ENCODE peak calls at places on chromosomes 11 and 22, in nine cellular contexts. P is fibroblast of lung; E is CD4-positive, alpha-beta memory T cell; B is tibial nerve; Z is DND-41; I is lower lobe of right lung; R is testis; T is HepG2; F is OCI-LY7. C is an unnamed sample. For H3K4me1, the result is how much of the 10 kb centered on the place peaks cover.

GRCh38 chr11:46294365-46295309 is 17.2 kb downstream of the CREB3L1 start:
- DNase-seq in P (peak), E (no peak), B (no peak), Z (peak), I (no peak), R (peak), T (no peak), F (no peak), C (no peak)

GRCh38 chr11:78203184-78203583 is 14.5 kb downstream of the USP35 start:
- DNase-seq in P (no peak), E (peak), B (no peak), Z (peak), I (no peak), R (no peak), T (no peak), F (no peak), C (peak)

GRCh38 chr11:133809525-133810178 is 35.7 kb downstream of the SPATA19 start:
- DNase-seq in P (no peak), E (no peak), B (no peak), Z (no peak), I (no peak), R (no peak), T (no peak), F (no peak), C (no peak)

GRCh38 chr22:29994941-29995340 is 85.3 kb upstream of the HORMAD2 start:
- DNase-seq in P (peak), E (no peak), B (no peak), Z (no peak), I (no peak), R (no peak), T (peak), F (no peak), C (no peak)

GRCh38 chr11:118295834-118296454 is 8.6 kb upstream of the CD3E start:
- DNase-seq in P (peak), E (peak), B (no peak), Z (peak), I (no peak), R (no peak), T (peak), F (peak), C (no peak)

GRCh38 chr22:46996595-46997310 is 234.3 kb downstream of the TBC1D22A start:
- DNase-seq in P (no peak), E (no peak), B (no peak), Z (no peak), I (no peak), R (no peak), T (peak), F (no peak), C (no peak)

GRCh38 chr11:16966633-16967346 is 47.4 kb downstream of the PLEKHA7 start:
- DNase-seq in P (no peak), E (no peak), B (no peak), Z (no peak), I (no peak), R (no peak), T (no peak), F (no peak), C (no peak)

GRCh38 chr11:92886243-92886905 is 83.1 kb upstream of the MTNR1B start:
- DNase-seq in P (peak), E (peak), B (no peak), Z (peak), I (no peak), R (peak), T (peak), F (peak), C (no peak)

GRCh38 chr11:74730601-74731260 is 495 bp downstream of the CHRDL2 start:
- DNase-seq in P (no peak), E (no peak), B (no peak), Z (no peak), I (no peak), R (no peak), T (no peak), F (no peak), C (no peak)

GRCh38 chr22:49621601-49622210 is 206.0 kb downstream of the BRD1 start:
- DNase-seq in P (no peak), E (no peak), B (no peak), Z (no peak), I (no peak), R (no peak), T (no peak), F (no peak), C (peak)

GRCh38 chr11:133228406-133229330 is 303.6 kb downstream of the OPCML start:
- DNase-seq in P (no peak), E (no peak), B (no peak), Z (no peak), I (peak), R (peak), T (no peak), F (no peak), C (no peak)

GRCh38 chr11:61331636-61332035 is 1.3 kb downstream of the DDB1 start:
- DNase-seq in P (no peak), E (no peak), B (no peak), Z (no peak), I (no peak), R (no peak), T (no peak), F (no peak), C (no peak)

GRCh38 chr11:416757-417621 is 2.2 kb upstream of the SIGIRR start:
- DNase-seq in P (no peak), E (peak), B (no peak), Z (peak), I (peak), R (no peak), T (no peak), F (no peak), C (peak)

GRCh38 chr11:132093861-132094260 is 723.4 kb downstream of the NTM start:
- DNase-seq in P (no peak), E (no peak), B (no peak), Z (no peak), I (no peak), R (no peak), T (no peak), F (peak), C (no peak)

GRCh38 chr11:65637794-65638317 is at the start of gene SIPA1:
- DNase-seq in P (peak), E (peak), B (peak), Z (peak), I (peak), R (peak), T (peak), F (peak), C (peak)

GRCh38 chr22:40057652-40058051 is 62.9 kb downstream of the FAM83F start:
- DNase-seq in P (no peak), E (no peak), B (no peak), Z (no peak), I (no peak), R (no peak), T (no peak), F (no peak), C (no peak)

GRCh38 chr11:110082899-110083298 is 10.3 kb upstream of the ZC3H12C start:
- DNase-seq in P (no peak), E (no peak), B (no peak), Z (no peak), I (no peak), R (no peak), T (no peak), F (no peak), C (no peak)

GRCh38 chr22:35195226-35195625 is 62.1 kb upstream of the HMGXB4 start:
- DNase-seq in P (no peak), E (no peak), B (no peak), Z (no peak), I (no peak), R (no peak), T (no peak), F (no peak), C (no peak)

GRCh38 chr11:125925804-125926203 is 20.0 kb upstream of the VSIG10L2 start:
- DNase-seq in P (no peak), E (no peak), B (no peak), Z (no peak), I (no peak), R (no peak), T (no peak), F (no peak), C (no peak)

GRCh38 chr11:60378359-60378758 is at the start of gene MS4A7:
- DNase-seq in P (no peak), E (no peak), B (no peak), Z (peak), I (peak), R (peak), T (no peak), F (peak), C (peak)

GRCh38 chr11:6650980-6651379 is 4.6 kb downstream of the DCHS1 start:
- DNase-seq in P (no peak), E (no peak), B (no peak), Z (no peak), I (no peak), R (no peak), T (no peak), F (no peak), C (no peak)

GRCh38 chr11:114110948-114111347 is 51.4 kb downstream of the ZBTB16 start:
- DNase-seq in P (peak), E (no peak), B (no peak), Z (no peak), I (no peak), R (peak), T (no peak), F (no peak), C (peak)

GRCh38 chr11:76672431-76673163 is 2.0 kb upstream of the LRRC32 start:
- DNase-seq in P (no peak), E (peak), B (no peak), Z (peak), I (no peak), R (no peak), T (no peak), F (peak), C (no peak)

GRCh38 chr11:134120143-134120850 is 51.4 kb downstream of the JAM3 start:
- DNase-seq in P (peak), E (no peak), B (no peak), Z (no peak), I (no peak), R (peak), T (no peak), F (no peak), C (peak)

GRCh38 chr22:49590851-49591445 is 236.7 kb downstream of the BRD1 start:
- DNase-seq in P (no peak), E (no peak), B (no peak), Z (no peak), I (peak), R (no peak), T (no peak), F (no peak), C (peak)

GRCh38 chr11:8715501-8715900 is 32.9 kb downstream of the RPL27A start:
- DNase-seq in P (no peak), E (no peak), B (peak), Z (no peak), I (no peak), R (no peak), T (no peak), F (no peak), C (no peak)

GRCh38 chr22:37681556-37682049 is 4.5 kb upstream of the NOL12 start:
- DNase-seq in P (peak), E (peak), B (no peak), Z (peak), I (peak), R (peak), T (peak), F (peak), C (peak)

GRCh38 chr11:62953811-62954210 is 31.0 kb downstream of the SLC22A6 start:
- DNase-seq in P (no peak), E (no peak), B (no peak), Z (no peak), I (no peak), R (no peak), T (no peak), F (no peak), C (no peak)

GRCh38 chr11:78961186-78961782 is 386.6 kb upstream of the NARS2 start:
- DNase-seq in P (peak), E (no peak), B (no peak), Z (no peak), I (peak), R (peak), T (no peak), F (no peak), C (no peak)

GRCh38 chr11:94142308-94143277 is 14.0 kb downstream of the PANX1 start:
- DNase-seq in P (no peak), E (no peak), B (no peak), Z (no peak), I (no peak), R (no peak), T (peak), F (no peak), C (no peak)

GRCh38 chr11:19849107-19849789 is 136.6 kb downstream of the NAV2 start:
- DNase-seq in P (peak), E (no peak), B (no peak), Z (no peak), I (no peak), R (peak), T (no peak), F (no peak), C (no peak)

GRCh38 chr11:109422755-109423113 is 744 bp downstream of the C11orf87 start:
- DNase-seq in P (peak), E (no peak), B (no peak), Z (no peak), I (no peak), R (no peak), T (no peak), F (no peak), C (no peak)

GRCh38 chr11:12893787-12894672 is 115.1 kb upstream of the RASSF10 start:
- DNase-seq in P (peak), E (peak), B (peak), Z (peak), I (peak), R (peak), T (peak), F (peak), C (peak)

GRCh38 chr11:12222099-12222751 is 111.8 kb downstream of the MICAL2 start:
- DNase-seq in P (peak), E (no peak), B (no peak), Z (no peak), I (peak), R (peak), T (peak), F (no peak), C (no peak)

GRCh38 chr11:70108250-70108649 is 30.1 kb downstream of the ANO1 start:
- DNase-seq in P (peak), E (no peak), B (no peak), Z (no peak), I (no peak), R (peak), T (no peak), F (no peak), C (no peak)
- H3K27ac ChIP-seq in P (no peak), E (no peak), B (no peak), Z (no peak), I (no peak), R (no peak), T (no peak), F (no peak), C (peak)

GRCh38 chr22:28995551-28995950 is 66.1 kb downstream of the C22orf31 start:
- DNase-seq in P (no peak), E (no peak), B (no peak), Z (no peak), I (no peak), R (no peak), T (no peak), F (no peak), C (no peak)

GRCh38 chr22:28997342-28997741 is 64.3 kb downstream of the C22orf31 start:
- DNase-seq in P (no peak), E (no peak), B (no peak), Z (no peak), I (no peak), R (no peak), T (no peak), F (no peak), C (no peak)

GRCh38 chr22:28998681-28999080 is 63.0 kb downstream of the C22orf31 start:
- DNase-seq in P (no peak), E (no peak), B (no peak), Z (no peak), I (no peak), R (peak), T (no peak), F (no peak), C (no peak)

GRCh38 chr22:28992565-28993326 is 68.9 kb downstream of the C22orf31 start:
- DNase-seq in P (no peak), E (no peak), B (no peak), Z (no peak), I (no peak), R (no peak), T (no peak), F (no peak), C (no peak)

DNA sequence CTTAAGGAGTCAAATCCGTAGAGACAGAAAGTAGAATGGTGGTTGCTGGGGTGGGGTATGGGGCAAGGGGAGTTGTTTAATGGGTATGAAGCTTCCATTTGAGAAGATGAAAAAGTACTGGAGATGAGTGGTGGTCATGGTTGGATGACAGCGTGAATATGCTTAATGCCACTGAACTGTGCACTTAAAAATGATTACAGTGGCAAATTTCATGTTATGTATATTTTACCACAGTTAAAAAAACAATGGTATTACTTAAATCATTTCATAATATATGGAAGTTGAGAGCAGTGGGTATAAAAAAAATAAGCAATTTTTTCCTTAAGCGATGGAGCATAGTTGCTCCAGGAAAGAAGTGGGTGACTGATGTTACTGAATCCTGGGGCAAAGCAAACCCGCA is 67.1 kb downstream of the C22orf31 start:
- DNase-seq in P (no peak), E (no peak), B (no peak), Z (no peak), I (no peak), R (no peak), T (no peak), F (no peak), C (no peak)
- H3K4me1 ChIP-seq in P (under half), E (under half), B (under half), Z (under half), I (under half), R (under half), T (under half), F (under half), C (under half)

GRCh38 chr22:27456696-27457503 is 344.7 kb downstream of the MN1 start:
- DNase-seq in P (peak), E (no peak), B (no peak), Z (no peak), I (no peak), R (no peak), T (no peak), F (no peak), C (no peak)
- H3K27ac ChIP-seq in P (no peak), E (no peak), B (no peak), Z (no peak), I (no peak), R (no peak), T (no peak), F (no peak), C (no peak)

DNA sequence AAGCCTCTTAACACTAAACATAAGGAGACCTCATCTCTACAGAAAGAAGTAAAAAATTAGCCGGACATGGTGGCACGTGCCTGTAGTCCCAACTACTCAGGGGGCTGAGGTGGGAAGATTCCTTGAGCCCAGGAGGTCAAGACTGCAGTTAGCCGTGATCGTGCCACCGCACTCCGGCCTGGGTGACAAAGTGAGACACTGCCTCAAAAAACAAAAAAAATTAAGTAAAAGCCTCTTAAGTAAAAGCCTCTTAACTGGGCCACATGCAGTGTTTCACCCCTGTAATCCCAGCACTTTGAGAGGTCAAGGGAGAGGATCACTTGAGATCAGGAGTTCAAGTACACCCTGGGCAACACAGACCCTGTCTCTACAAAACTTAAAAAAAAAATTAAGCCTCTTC is 25.7 kb downstream of the CELF1 start:
- DNase-seq in P (no peak), E (no peak), B (no peak), Z (no peak), I (no peak), R (no peak), T (no peak), F (no peak), C (no peak)
- H3K4me1 ChIP-seq in P (under half), E (half or more), B (half or more), Z (under half), I (half or more), R (under half), T (half or more), F (under half), C (under half)

DNA sequence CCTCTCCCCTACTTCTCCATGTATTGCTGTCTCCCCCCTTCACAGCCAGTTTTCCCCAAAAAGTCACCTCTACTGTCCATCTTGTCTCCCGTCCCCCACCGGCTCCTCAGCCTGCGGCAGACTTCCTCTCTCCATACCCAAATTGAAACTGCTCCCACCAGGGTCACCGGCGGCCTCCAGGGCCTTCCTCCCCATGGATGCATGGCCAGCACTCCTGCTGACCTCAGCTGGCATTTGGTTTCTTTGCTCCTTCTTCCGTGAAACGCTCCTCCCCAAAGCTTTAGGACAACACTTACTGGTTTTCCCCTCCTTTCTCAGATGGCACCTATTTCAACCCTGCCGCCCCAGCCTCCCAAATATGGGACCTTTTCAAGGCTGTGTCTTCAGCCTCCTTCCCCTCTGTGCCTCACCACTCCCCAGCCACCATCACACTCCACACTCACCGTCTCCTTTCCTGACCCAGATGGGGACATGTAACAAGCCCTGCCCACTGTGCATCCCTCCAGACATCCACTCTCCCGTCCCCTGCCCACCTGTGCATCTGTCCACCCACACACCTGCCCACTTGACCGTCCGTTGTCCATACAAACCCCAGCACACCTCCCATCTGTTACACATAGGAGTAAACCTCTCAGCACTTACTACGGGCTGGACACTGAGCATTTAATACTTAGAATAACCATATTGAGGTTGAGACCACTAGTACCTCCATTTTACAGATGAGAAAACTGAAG is 21.5 kb upstream of the ACR start:
- DNase-seq in P (no peak), E (no peak), B (no peak), Z (no peak), I (no peak), R (no peak), T (no peak), F (no peak), C (no peak)
- H3K27ac ChIP-seq in P (no peak), E (no peak), B (no peak), Z (no peak), I (no peak), R (no peak), T (no peak), F (no peak), C (no peak)

GRCh38 chr11:2445948-2446551 is 1.2 kb downstream of the KCNQ1 start:
- DNase-seq in P (no peak), E (no peak), B (no peak), Z (no peak), I (peak), R (no peak), T (no peak), F (no peak), C (peak)
- H3K4me1 ChIP-seq in P (under half), E (half or more), B (under half), Z (under half), I (under half), R (under half), T (under half), F (under half), C (under half)

GRCh38 chr11:36431429-36432092 is 78.5 kb downstream of the TRAF6 start:
- DNase-seq in P (peak), E (no peak), B (no peak), Z (no peak), I (no peak), R (peak), T (peak), F (no peak), C (no peak)
- H3K27ac ChIP-seq in P (no peak), E (no peak), B (no peak), Z (no peak), I (no peak), R (no peak), T (no peak), F (no peak), C (no peak)